ENCODE peak calls at places on chromosomes 4 and X, in eight cellular contexts. T, M, V, C, K, E, O and N are unnamed samples. For H3K9me3, the result is how much of the 10 kb centered on the place peaks cover.

GRCh38 chrX:122500556-122500955 is 683.5 kb upstream of the GRIA3 start:
- DNase-seq in M (no peak), C (no peak), T (no peak), K (no peak), E (no peak), V (no peak), O (no peak), N (no peak)

GRCh38 chr4:76589402-76589801 is 154.4 kb downstream of the SHROOM3 start:
- DNase-seq in T (no peak), O (peak), E (peak), K (peak), V (peak), M (no peak), C (no peak), N (no peak)

GRCh38 chrX:1851527-1851926 is 236.7 kb downstream of the ASMT start:
- DNase-seq in O (no peak), K (no peak), M (no peak), V (no peak), T (no peak), C (no peak), E (no peak), N (no peak)

GRCh38 chrX:76893930-76894329 is 466.4 kb downstream of the MAGEE1 start:
- DNase-seq in O (peak), T (no peak), C (no peak), M (peak), V (no peak), K (peak), E (no peak), N (peak)

GRCh38 chrX:66676413-66676812 is 37.5 kb upstream of the EDA2R start:
- DNase-seq in E (no peak), K (peak), O (no peak), T (no peak), M (no peak), V (no peak), C (no peak), N (no peak)

GRCh38 chr4:7842384-7843279 is 97.0 kb downstream of the AFAP1 start:
- DNase-seq in M (no peak), V (peak), E (no peak), O (peak), C (no peak), T (peak), K (peak), N (no peak)

GRCh38 chr4:121308328-121308663 is 72.5 kb downstream of the QRFPR start:
- DNase-seq in T (no peak), E (no peak), O (no peak), M (no peak), C (no peak), V (no peak), K (peak), N (no peak)

GRCh38 chrX:109760241-109760921 is 27.3 kb upstream of the ACSL4 start:
- DNase-seq in M (no peak), E (no peak), T (no peak), K (no peak), V (no peak), C (no peak), O (peak), N (no peak)

GRCh38 chr4:3814026-3814570 is 47.9 kb downstream of the ADRA2C start:
- DNase-seq in E (no peak), T (no peak), C (no peak), K (no peak), O (no peak), M (no peak), V (no peak), N (no peak)

GRCh38 chr4:138655970-138656369 is 359.6 kb upstream of the NOCT start:
- DNase-seq in V (no peak), M (no peak), K (no peak), C (no peak), O (no peak), T (no peak), E (no peak), N (no peak)

GRCh38 chrX:42466706-42467105 is 311.3 kb downstream of the PPP1R2C start:
- DNase-seq in O (no peak), E (no peak), V (no peak), M (no peak), K (no peak), T (no peak), C (no peak), N (no peak)

GRCh38 chrX:108299101-108299591 is 139.1 kb downstream of the COL4A6 start:
- DNase-seq in C (no peak), K (peak), T (no peak), V (peak), M (no peak), E (peak), O (no peak), N (no peak)

GRCh38 chr4:136690363-136690762 is 841.9 kb downstream of the PCDH18 start:
- DNase-seq in M (no peak), O (peak), C (no peak), K (no peak), T (no peak), V (peak), E (no peak), N (no peak)

GRCh38 chrX:103051260-103051789 is 12.6 kb downstream of the BEX1 start:
- DNase-seq in K (no peak), O (no peak), T (no peak), V (no peak), C (no peak), M (no peak), E (no peak), N (no peak)

GRCh38 chr4:183987529-183987946 is 82.4 kb downstream of the STOX2 start:
- DNase-seq in E (peak), K (peak), C (peak), V (peak), O (peak), T (peak), M (no peak), N (no peak)

GRCh38 chrX:109187473-109188168 is 294.3 kb downstream of the GUCY2F start:
- DNase-seq in C (no peak), E (peak), M (no peak), T (no peak), K (no peak), O (no peak), V (no peak), N (no peak)

GRCh38 chr4:158169931-158170690 is 2.7 kb downstream of the GASK1B start:
- DNase-seq in M (no peak), K (peak), C (no peak), V (no peak), T (no peak), E (no peak), O (no peak), N (no peak)

GRCh38 chr4:113708250-113708649 is 53.3 kb downstream of the CAMK2D start:
- DNase-seq in O (peak), V (no peak), C (no peak), E (no peak), M (no peak), T (no peak), K (peak), N (no peak)

GRCh38 chrX:103437147-103437873 is 61.0 kb downstream of the BEX3 start:
- DNase-seq in M (no peak), C (no peak), E (no peak), K (no peak), V (no peak), T (no peak), O (no peak), N (no peak)

GRCh38 chr4:10582059-10582686 is 102.4 kb downstream of the CLNK start:
- DNase-seq in K (peak), E (peak), C (peak), O (peak), T (peak), M (peak), V (peak), N (peak)

GRCh38 chrX:152831391-152831790 is 528 bp downstream of the NSDHL start:
- DNase-seq in K (peak), M (no peak), V (no peak), E (no peak), O (no peak), T (no peak), C (no peak), N (no peak)

GRCh38 chr4:158793021-158793420 is 24.2 kb downstream of the FNIP2 start:
- DNase-seq in E (no peak), V (no peak), M (no peak), O (peak), C (no peak), K (no peak), T (no peak), N (no peak)

GRCh38 chrX:15310117-15310516 is 5.3 kb downstream of the ASB11 start:
- DNase-seq in K (peak), C (no peak), O (peak), M (no peak), E (no peak), V (peak), T (no peak), N (no peak)

DNA sequence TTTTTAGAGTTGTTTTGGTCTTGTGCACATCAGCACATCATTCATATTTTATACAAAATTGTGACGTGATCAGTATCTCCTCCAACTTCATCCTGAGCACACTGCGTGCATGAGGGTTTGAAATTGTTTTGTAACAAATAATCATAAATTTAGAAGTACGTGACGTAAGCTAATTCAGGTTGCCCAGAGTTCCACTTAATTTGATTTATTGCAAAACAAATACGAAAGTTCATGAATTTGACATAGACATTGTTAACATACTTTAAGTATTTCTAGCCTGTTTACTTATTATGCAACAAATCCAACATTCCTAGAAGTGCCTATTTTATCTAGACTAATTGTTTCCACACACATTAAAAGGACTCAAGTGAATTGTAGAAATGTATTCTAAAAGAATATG is 48.3 kb downstream of the MAP7D3 start:
- DNase-seq in O (peak), E (no peak), V (no peak), M (no peak), C (no peak), T (no peak), K (peak), N (no peak)
- H3K9me3 ChIP-seq in O (under half), E (under half), V (under half), M (under half), C (under half), T (under half), K (under half), N (under half)

DNA sequence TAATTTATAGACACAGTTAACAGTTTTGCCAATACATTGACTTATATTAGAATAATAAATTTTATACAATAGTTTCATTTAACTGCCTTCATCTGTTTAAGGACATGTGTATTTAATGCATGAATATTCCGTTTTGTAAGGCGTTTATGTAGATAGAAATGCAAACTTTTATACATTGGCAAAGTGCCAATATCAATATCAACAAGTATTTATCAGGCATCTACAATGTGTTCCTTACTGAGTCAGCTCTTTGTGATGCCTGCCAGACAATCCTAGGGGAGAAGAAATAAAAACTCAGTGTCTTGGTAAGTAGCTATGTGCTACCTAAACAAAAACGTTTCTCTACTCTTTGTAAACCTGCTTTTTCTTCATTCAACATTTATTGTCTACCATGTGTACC is 1142.2 kb downstream of the C4orf33 start:
- DNase-seq in T (no peak), C (no peak), O (peak), M (no peak), E (no peak), K (no peak), V (no peak), N (no peak)
- TF ChIP-seq EZH2phosphoT487 in T (no peak), C (no peak), O (no peak), M (no peak), E (no peak), K (no peak), V (no peak), N (no peak)

GRCh38 chrX:155954793-155955192 is 42.7 kb upstream of the IL9R start:
- DNase-seq in T (no peak), C (no peak), K (no peak), M (no peak), E (no peak), V (no peak), O (no peak), N (no peak)

GRCh38 chrX:155953055-155953454 is 44.4 kb upstream of the IL9R start:
- DNase-seq in K (no peak), C (no peak), E (no peak), T (no peak), M (no peak), V (no peak), O (no peak), N (no peak)

GRCh38 chrX:155951237-155951789 is 46.2 kb upstream of the IL9R start:
- DNase-seq in K (no peak), V (no peak), O (no peak), M (no peak), T (no peak), E (no peak), C (no peak), N (no peak)

GRCh38 chrX:155949098-155949497 is 48.4 kb upstream of the IL9R start:
- DNase-seq in E (no peak), K (no peak), C (no peak), O (no peak), V (no peak), T (no peak), M (no peak), N (no peak)
- H3K9me3 ChIP-seq in E (under half), K (under half), C (under half), O (under half), V (under half), T (under half), M (under half), N (under half)

DNA sequence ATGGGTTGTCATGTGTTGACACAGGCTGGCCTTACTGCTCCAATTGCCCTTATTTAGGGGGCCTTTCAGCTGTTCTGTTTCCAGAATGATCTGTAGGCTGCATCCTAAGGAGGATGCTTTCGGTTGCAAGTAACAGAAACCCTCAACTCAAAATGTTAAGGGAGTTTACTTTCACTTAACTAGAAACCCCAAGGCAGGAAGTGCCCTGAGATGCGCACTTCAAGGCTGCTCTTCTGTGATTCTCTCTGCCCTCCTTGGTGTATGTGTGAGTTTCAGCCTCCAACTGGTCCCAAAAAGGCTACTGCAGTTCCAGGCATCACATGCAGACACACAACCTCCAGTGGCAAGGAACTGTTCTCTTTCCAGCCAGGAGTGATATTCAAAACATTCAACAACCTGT is 97.3 kb upstream of the ATP6AP2 start:
- DNase-seq in E (no peak), C (no peak), V (no peak), O (no peak), M (no peak), T (no peak), K (no peak), N (no peak)
- TF ChIP-seq EZH2phosphoT487 in E (no peak), C (no peak), V (no peak), O (no peak), M (no peak), T (no peak), K (no peak), N (no peak)